ENCODE peak calls at places on chromosomes 16 and 17, in eight cellular contexts. X is left lung, P is lung, T is tibial artery, B is PC-9, Q is adrenal gland, R is ovary, N is uterus. V is an unnamed sample.

GRCh38 chr17:14464741-14465140 is 163.9 kb downstream of the HS3ST3B1 start:
- DNase-seq in X (no peak), P (no peak), T (no peak), B (no peak), Q (no peak), R (no peak), N (no peak), V (no peak)

GRCh38 chr17:75094871-75095399 is 7.2 kb downstream of the SLC16A5 start:
- DNase-seq in X (no peak), P (no peak), T (no peak), B (no peak), Q (no peak), R (no peak), N (no peak), V (peak; percentile 47)

GRCh38 chr16:80081851-80082250 is 458.9 kb upstream of the DYNLRB2 start:
- DNase-seq in X (no peak), P (no peak), T (no peak), B (no peak), Q (no peak), R (no peak), N (no peak), V (no peak)

GRCh38 chr16:67173808-67174705 is 3.7 kb downstream of the NOL3 start:
- DNase-seq in X (peak; percentile 95), P (peak; percentile 86), T (peak; percentile 97), B (peak; percentile 93), Q (peak; percentile 95), R (peak; percentile 73), N (peak; percentile 70), V (peak; percentile 94)

GRCh38 chr17:35901776-35902175 is 21.6 kb upstream of the CCL5 start:
- DNase-seq in X (no peak), P (no peak), T (no peak), B (no peak), Q (no peak), R (no peak), N (no peak), V (no peak)

GRCh38 chr17:27526603-27527002 is 70.4 kb downstream of the KSR1 start:
- DNase-seq in X (peak; percentile 84), P (peak; percentile 62), T (no peak), B (no peak), Q (no peak), R (no peak), N (no peak), V (peak; percentile 49)

GRCh38 chr17:29292992-29293889 is 707 bp downstream of the NUFIP2 start:
- DNase-seq in X (peak; percentile 91), P (peak; percentile 65), T (peak; percentile 80), B (peak; percentile 41), Q (peak; percentile 74), R (peak; percentile 47), N (peak; percentile 46), V (peak; percentile 61)

GRCh38 chr16:48537275-48537674 is 72.7 kb downstream of the N4BP1 start:
- DNase-seq in X (peak; percentile 80), P (no peak), T (no peak), B (no peak), Q (no peak), R (no peak), N (no peak), V (no peak)

GRCh38 chr16:53515259-53515658 is 12.2 kb upstream of the AKTIP start:
- DNase-seq in X (no peak), P (no peak), T (no peak), B (no peak), Q (no peak), R (no peak), N (peak; percentile 18), V (no peak)

GRCh38 chr17:75087558-75088453 is at the start of gene SLC16A5:
- DNase-seq in X (peak; percentile 100), P (peak; percentile 95), T (peak; percentile 88), B (peak; percentile 98), Q (peak; percentile 75), R (peak; percentile 80), N (peak; percentile 90), V (peak; percentile 85)

GRCh38 chr17:63774141-63774981 is at the start of gene DDX42:
- DNase-seq in X (peak; percentile 93), P (peak; percentile 91), T (peak; percentile 94), B (peak; percentile 90), Q (peak; percentile 94), R (peak; percentile 45), N (peak; percentile 39), V (peak; percentile 91)

GRCh38 chr16:3797473-3797872 is 80.1 kb upstream of the TRAP1 start:
- DNase-seq in X (no peak), P (no peak), T (no peak), B (no peak), Q (no peak), R (no peak), N (no peak), V (no peak)

GRCh38 chr16:3797904-3798811 is 80.8 kb upstream of the TRAP1 start:
- DNase-seq in X (no peak), P (no peak), T (no peak), B (no peak), Q (no peak), R (no peak), N (peak; percentile 14), V (no peak)

GRCh38 chr16:3800019-3800418 is 80.5 kb downstream of the CREBBP start:
- DNase-seq in X (no peak), P (no peak), T (no peak), B (no peak), Q (no peak), R (no peak), N (no peak), V (no peak)

GRCh38 chr16:3798827-3799226 is 81.5 kb upstream of the TRAP1 start:
- DNase-seq in X (no peak), P (no peak), T (no peak), B (no peak), Q (no peak), R (no peak), N (no peak), V (no peak)

DNA sequence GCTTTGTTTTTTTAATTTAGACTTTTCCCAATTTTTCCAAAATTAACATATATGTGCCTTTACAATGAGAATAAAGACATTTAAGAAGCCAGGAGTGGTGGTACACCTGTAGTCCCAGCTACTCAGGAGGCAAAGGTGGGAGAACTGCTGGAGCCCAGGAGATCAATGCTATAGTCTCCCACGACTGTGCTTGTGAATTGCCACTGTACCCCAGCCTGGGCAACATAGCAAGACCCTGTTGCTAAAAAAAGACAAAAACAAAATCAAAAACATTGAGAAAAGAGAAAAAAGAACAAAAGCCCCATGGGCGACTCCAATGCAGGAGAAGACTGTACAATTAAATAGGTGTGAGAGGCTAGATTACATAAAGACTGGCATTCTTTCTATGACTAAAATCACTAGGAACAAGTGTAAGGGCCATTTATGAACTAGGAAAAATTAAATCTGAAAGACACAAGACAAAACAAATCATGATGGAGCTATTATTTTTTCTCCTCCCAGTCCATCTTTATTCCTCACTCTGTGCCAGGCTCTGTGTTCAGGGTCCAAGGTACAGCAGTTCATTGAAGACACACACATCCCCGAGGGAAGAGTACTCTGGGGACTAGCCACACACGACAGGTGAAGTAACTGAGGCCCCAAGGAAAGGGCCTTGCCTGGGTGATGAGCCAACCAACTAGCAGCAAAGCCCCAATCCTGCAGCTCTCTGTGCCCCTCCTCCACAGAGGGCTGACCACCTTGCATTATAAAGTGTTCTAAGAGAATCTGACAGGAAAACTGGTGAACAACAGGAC is 79.8 kb downstream of the CREBBP start:
- DNase-seq in X (no peak), P (no peak), T (no peak), B (no peak), Q (no peak), R (no peak), N (no peak), V (no peak)
- H3K36me3 ChIP-seq in X (no peaks in the 10 kb centered on the region), P (no peaks in the 10 kb centered on the region), T (no peaks in the 10 kb centered on the region), B (no peaks in the 10 kb centered on the region), Q (no peaks in the 10 kb centered on the region), R (no peaks in the 10 kb centered on the region), N (no peaks in the 10 kb centered on the region), V (peaks cover 5% of the 10 kb centered on the region)

DNA sequence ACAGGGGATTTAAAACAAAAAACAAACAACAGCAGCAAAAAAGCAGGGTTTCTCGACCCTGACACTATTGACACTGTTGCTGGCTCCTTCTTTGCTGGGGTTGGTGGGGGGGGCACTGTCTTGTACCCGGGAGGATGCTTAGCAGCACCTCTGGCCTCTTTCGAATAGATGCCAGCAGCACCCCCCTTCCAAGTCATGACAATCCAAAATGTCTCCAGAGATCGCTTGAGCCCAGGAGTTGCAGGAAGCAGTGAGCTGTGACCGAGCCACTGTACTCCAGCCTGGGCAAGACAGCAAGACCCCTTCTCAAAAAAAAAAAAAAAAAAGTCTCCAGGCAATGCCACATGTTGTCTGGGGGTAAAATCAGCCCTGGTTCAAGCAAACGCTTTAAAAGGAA is 20.3 kb downstream of the SERPINF1 start:
- DNase-seq in X (no peak), P (no peak), T (no peak), B (no peak), Q (no peak), R (no peak), N (no peak), V (no peak)
- H3K36me3 ChIP-seq in X (no peaks in the 10 kb centered on the region), P (peaks cover 3% of the 10 kb centered on the region), T (no peaks in the 10 kb centered on the region), B (no peaks in the 10 kb centered on the region), Q (no peaks in the 10 kb centered on the region), R (no peaks in the 10 kb centered on the region), N (no peaks in the 10 kb centered on the region), V (peaks cover 70% of the 10 kb centered on the region)

DNA sequence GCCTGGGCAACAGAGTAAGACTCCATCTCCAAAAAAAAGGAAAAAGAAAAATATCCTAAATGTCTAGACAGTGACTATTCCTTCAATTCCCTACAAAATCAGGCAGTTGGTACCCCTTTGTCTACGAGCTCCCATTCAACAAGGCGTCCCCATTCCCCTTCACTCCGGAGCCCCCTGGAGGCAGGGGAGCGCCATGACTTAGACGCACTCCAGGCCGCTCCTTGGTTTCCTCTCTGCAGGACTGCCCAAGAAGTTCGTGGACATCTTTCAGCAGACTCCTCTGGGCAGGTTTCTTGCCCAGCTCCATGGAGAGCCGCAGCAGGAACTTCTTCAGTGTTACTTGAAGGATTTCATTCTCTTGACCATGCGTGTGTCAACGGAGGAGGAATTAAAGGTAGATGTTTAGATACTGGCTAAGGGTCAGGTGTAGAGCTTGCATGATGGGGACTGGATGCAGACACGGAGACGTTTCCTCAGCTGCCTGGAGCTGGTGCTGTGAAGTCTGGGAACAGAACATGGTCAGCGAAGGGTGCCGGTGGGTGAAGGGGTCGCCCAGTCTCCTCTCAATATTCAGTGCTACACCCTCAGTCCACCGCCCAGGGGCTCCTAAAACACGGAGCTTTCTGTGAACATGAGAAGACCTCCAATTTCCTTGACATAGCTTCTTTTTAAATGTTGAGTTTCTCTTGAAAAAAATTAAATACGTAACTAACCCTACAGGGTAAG is 53.3 kb upstream of the ENDOV start:
- DNase-seq in X (no peak), P (no peak), T (peak; percentile 63), B (peak; percentile 15), Q (no peak), R (no peak), N (no peak), V (no peak)
- H3K36me3 ChIP-seq in X (peaks cover 3% of the 10 kb centered on the region), P (peaks cover 65% of the 10 kb centered on the region), T (peaks cover 91% of the 10 kb centered on the region), B (peaks cover 5% of the 10 kb centered on the region), Q (no peaks in the 10 kb centered on the region), R (no peaks in the 10 kb centered on the region), N (no peaks in the 10 kb centered on the region), V (peaks cover 100% of the 10 kb centered on the region)

DNA sequence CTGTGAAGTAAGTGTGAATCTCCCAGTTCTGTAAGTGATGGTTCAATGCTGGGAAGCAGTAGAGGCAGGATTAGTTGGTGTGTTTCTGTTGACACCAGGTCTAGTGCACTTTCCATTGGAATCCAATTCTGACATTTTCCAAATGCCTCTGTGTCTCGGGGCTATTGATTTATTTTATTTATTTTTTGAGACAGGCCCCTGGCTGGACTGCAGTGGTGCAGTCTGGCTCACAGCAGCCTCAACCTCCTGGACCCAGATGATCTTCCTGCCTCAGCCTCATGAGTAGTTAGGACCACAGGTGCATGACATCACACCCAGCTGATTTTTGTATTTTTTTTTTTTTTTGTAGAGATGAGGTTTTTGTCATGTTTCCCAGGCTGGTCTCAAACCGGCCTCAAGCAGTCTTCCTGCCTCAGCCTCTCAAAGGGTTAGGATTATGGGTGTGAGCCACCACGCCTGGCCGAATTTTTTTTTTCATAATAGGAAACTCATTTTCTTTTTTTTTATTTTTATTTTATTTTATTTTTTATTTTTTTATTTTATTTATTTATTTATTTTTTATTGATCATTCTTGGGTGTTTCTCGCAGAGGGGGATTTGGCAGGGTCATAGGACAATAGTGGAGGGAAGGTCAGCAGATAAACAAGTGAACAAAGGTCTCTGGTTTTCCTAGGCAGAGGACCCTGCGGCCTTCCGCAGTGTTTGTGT is 61.7 kb downstream of the YPEL2 start:
- DNase-seq in X (no peak), P (no peak), T (no peak), B (no peak), Q (no peak), R (no peak), N (no peak), V (no peak)
- H3K36me3 ChIP-seq in X (no peaks in the 10 kb centered on the region), P (peaks cover 21% of the 10 kb centered on the region), T (peaks cover 56% of the 10 kb centered on the region), B (no peaks in the 10 kb centered on the region), Q (no peaks in the 10 kb centered on the region), R (no peaks in the 10 kb centered on the region), N (no peaks in the 10 kb centered on the region), V (peaks cover 90% of the 10 kb centered on the region)

V was measured in stomach.